ENCODE peak calls at places on chromosomes 2 and 18, in six cellular contexts. J is fibroblast of pulmonary artery; I is BJ; V is PC-3; W is fibroblast of lung; Z is CD8-positive, alpha-beta T cell. T is an unnamed sample.

GRCh38 chr18:46069524-46069923 is 2.5 kb downstream of the PSTPIP2 start:
- DNase-seq in J (no peak), I (no peak), V (peak), W (peak), Z (no peak), T (no peak)

GRCh38 chr2:64325852-64326577 is 127.9 kb upstream of the LGALSL start:
- DNase-seq in J (no peak), I (no peak), V (no peak), W (no peak), Z (peak), T (no peak)

GRCh38 chr18:13291745-13292447 is 73.3 kb downstream of the LDLRAD4 start:
- DNase-seq in J (no peak), I (no peak), V (no peak), W (no peak), Z (no peak), T (no peak)

GRCh38 chr2:45043171-45043570 is 33.9 kb upstream of the SIX2 start:
- DNase-seq in J (no peak), I (no peak), V (no peak), W (no peak), Z (no peak), T (no peak)

GRCh38 chr2:208020253-208020652 is 5.1 kb downstream of the PLEKHM3 start:
- DNase-seq in J (no peak), I (no peak), V (no peak), W (no peak), Z (no peak), T (no peak)

GRCh38 chr2:138956116-138956515 is 175.9 kb upstream of the NXPH2 start:
- DNase-seq in J (no peak), I (no peak), V (peak), W (peak), Z (no peak), T (no peak)

GRCh38 chr18:58135170-58135569 is 91.1 kb downstream of the NEDD4L start:
- DNase-seq in J (peak), I (peak), V (peak), W (peak), Z (no peak), T (peak)

GRCh38 chr2:63975437-63976124 is 43.6 kb downstream of the VPS54 start:
- DNase-seq in J (no peak), I (no peak), V (no peak), W (no peak), Z (no peak), T (no peak)

GRCh38 chr18:46856975-46857374 is 60.3 kb downstream of the PIAS2 start:
- DNase-seq in J (peak), I (no peak), V (no peak), W (peak), Z (no peak), T (peak)

GRCh38 chr18:13568443-13569392 is 157.6 kb downstream of the FAM210A start:
- DNase-seq in J (no peak), I (no peak), V (no peak), W (no peak), Z (no peak), T (no peak)

GRCh38 chr2:204611764-204612163 is 66.5 kb downstream of the PARD3B start:
- DNase-seq in J (no peak), I (no peak), V (no peak), W (no peak), Z (no peak), T (no peak)

GRCh38 chr2:62042944-62043343 is 137.5 kb downstream of the COMMD1 start:
- DNase-seq in J (peak), I (no peak), V (peak), W (peak), Z (no peak), T (no peak)

GRCh38 chr2:108215794-108216211 is 24.0 kb upstream of the SULT1C3 start:
- DNase-seq in J (peak), I (no peak), V (peak), W (peak), Z (no peak), T (peak)

GRCh38 chr2:29123584-29124349 is 8.6 kb downstream of the CLIP4 start:
- DNase-seq in J (peak), I (peak), V (peak), W (peak), Z (no peak), T (peak)

GRCh38 chr18:470661-471501 is 29.6 kb downstream of the COLEC12 start:
- DNase-seq in J (peak), I (peak), V (peak), W (peak), Z (no peak), T (peak)

GRCh38 chr2:102186676-102187190 is at the start of gene IL1RL2:
- DNase-seq in J (peak), I (no peak), V (no peak), W (peak), Z (no peak), T (no peak)

GRCh38 chr2:96145028-96145939 is at the start of gene DUSP2:
- DNase-seq in J (peak), I (no peak), V (peak), W (peak), Z (peak), T (peak)

GRCh38 chr2:96148410-96149217 is 3.4 kb upstream of the DUSP2 start:
- DNase-seq in J (peak), I (peak), V (peak), W (peak), Z (peak), T (peak)

GRCh38 chr2:96147593-96148201 is 2.5 kb upstream of the DUSP2 start:
- DNase-seq in J (no peak), I (no peak), V (no peak), W (no peak), Z (no peak), T (no peak)

GRCh38 chr2:96146151-96146880 is 1.1 kb upstream of the DUSP2 start:
- DNase-seq in J (peak), I (no peak), V (no peak), W (peak), Z (peak), T (no peak)

DNA sequence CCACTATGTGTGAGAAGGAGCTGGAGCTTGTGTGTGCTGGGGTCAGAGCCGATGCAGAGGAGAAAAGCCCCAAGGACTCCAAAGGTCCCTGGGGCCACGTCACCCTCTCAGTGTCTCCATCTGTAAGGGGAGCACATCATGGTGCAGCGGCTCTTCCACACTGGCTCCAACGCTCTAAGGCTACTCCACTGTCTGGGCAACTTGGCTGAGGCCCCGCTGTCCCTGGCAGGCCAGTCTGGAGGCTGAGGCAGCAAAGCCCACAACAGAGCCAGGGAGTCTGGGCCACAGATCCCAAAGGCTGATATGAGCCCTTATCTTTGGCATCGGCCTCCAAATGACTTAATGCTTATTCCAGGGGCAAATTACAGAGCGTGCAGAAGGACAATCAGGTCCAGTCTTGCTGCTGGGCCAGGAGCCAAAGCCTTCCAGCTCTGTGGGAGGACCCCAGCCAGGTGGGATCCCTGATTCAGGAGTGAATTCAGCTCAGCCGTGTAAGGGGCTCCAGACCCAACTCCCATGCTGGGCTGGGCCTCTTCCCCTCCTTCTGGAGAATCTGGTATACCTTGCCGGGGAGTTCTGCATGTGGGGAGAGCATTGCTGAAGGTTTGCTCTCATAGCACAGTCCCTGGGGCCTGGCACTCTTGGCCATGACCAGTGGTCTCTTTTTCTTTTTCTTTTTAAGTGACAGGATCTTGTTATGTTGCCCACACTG is 1.8 kb upstream of the DUSP2 start:
- DNase-seq in J (no peak), I (no peak), V (no peak), W (peak), Z (no peak), T (no peak)
- H3K4me3 ChIP-seq in J (no peak), I (no peak), V (no peak), W (no peak), Z (peak), T (no peak)

DNA sequence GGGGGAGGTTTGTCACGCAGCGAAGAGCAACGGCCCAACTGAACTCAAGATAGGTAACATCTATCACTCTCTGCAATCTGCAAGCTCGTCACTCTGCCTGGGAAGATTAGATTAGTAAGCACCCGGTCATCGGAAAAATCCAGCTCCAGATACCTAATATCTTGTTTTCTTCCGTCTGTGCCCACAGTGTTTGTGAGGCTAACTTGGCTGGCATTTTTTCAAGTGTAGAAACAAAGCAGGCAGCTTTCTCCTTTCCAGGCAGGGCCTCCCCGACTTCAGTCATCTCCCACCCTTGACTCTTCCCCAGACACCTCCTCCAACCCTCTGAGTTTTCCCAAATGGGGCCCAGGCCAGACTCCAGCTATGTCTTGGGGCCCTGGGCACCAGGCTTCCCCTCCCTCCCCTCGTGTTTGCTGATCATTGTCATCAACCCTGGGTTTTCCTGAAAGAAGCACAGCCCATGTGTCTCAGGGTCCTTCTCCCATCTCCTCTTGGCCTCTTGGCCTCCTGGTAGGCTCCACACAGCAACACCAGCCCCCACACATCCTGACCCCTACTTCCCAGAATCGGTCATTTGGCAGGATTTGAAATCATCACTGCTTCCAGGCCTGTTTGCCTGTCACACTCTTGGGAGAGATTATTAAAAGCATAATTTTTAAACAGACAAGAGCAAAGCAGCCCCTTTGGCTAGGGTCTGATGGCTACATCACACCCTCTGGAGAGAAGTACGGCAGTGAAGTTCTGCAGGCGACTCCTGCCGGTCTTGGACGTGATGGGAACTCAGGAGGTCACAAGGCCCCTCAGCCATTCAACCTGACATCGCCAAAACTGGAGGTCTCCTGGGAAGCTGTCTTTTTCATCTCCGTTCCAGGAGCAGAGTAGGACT is 144.9 kb upstream of the ID2 start:
- DNase-seq in J (peak), I (no peak), V (peak), W (peak), Z (no peak), T (no peak)
- TF ChIP-seq CTCF in J (no peak), I (no peak), V (no peak), W (no peak), Z (no peak), T (no peak)

DNA sequence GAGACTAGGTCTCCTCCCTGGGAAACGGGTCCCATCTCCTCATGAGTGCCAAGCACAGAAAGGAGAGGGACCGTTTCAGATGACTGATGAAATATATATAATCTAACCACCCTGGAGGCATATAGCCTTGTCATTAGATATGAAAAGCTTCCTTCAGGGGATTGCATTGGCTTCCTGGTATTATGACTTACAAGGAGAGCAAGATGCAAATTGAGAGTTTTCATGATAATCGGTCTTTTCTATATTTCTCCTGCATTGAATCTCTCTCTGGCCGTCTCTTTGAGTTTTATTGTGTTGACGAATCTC is 554.8 kb downstream of the CMPK2 start:
- DNase-seq in J (no peak), I (no peak), V (no peak), W (no peak), Z (no peak), T (no peak)
- H3K4me3 ChIP-seq in J (no peak), I (no peak), V (no peak), W (no peak), Z (no peak), T (no peak)

DNA sequence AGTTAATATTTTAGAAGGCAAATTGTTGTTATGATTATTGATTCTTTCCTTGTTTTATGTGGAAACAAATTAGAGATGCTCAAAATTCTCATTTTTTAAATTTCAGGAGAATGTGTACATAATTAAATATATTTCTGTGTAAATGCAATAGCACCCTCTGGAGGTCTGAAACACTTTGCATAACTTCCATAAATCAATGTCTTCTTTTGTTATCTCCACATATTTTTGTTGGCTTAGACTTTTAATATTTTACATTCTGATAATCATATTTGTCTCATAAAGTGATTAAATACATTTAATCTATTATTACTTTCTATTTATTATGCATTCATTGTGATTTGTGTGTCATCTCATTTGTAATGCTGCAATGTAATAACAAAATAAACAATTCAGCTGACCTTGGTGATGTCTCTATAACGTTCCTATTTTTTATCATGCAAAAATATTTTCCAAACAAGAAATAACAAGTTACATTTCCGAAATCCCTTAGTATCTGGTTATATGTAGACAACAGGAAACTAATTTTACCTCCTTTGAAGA is 201.8 kb upstream of the GALNT5 start:
- DNase-seq in J (peak), I (no peak), V (peak), W (peak), Z (no peak), T (peak)
- TF ChIP-seq CTCF in J (peak), I (peak), V (peak), W (peak), Z (no peak), T (peak)

GRCh38 chr18:23743733-23744333 is 54.6 kb downstream of the LAMA3 start:
- DNase-seq in J (no peak), I (no peak), V (no peak), W (no peak), Z (no peak), T (no peak)

GRCh38 chr18:23738151-23738550 is 48.9 kb downstream of the LAMA3 start:
- DNase-seq in J (no peak), I (no peak), V (no peak), W (no peak), Z (no peak), T (no peak)

GRCh38 chr18:23738575-23738974 is 49.3 kb downstream of the LAMA3 start:
- DNase-seq in J (no peak), I (no peak), V (no peak), W (no peak), Z (no peak), T (no peak)

GRCh38 chr18:23737578-23737977 is 48.3 kb downstream of the LAMA3 start:
- DNase-seq in J (no peak), I (no peak), V (no peak), W (no peak), Z (no peak), T (no peak)

DNA sequence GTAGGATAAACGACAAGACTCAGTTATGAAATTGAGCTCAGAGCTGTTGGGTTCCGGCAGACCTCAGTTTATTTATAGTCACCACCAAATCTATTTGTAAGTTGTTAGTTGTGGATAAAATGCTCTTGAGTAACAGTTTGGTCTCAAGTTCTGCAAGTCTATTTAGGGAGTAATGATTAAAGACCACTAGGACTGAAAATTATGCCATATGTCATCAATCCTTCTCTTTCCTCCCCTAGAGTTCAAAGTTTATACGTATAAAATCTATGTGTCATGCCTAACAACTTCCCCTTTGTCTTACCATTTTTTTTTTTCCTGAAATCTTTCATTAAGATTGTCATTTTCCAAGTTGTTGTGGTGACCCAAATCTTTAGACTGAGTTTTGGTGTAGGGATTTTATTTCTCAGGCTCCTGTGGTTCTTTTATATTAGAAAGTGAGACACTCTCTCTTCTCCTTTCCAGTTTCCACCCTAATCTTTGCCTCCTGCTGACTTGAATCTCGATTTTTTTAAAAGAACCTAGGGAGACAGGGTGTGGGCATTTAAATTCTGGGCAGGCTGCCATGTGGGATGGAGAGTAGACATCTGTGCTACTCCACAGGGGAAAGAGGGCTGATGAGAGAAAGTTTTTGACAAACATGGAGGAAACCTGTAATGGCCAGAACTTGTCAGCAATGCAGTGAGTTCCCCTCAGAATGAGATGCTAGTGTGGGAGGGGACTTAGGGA is 51.0 kb downstream of the LAMA3 start:
- DNase-seq in J (peak), I (no peak), V (peak), W (peak), Z (no peak), T (peak)
- H3K4me3 ChIP-seq in J (no peak), I (no peak), V (no peak), W (no peak), Z (no peak), T (no peak)

GRCh38 chr18:63604791-63605567 is 17.8 kb downstream of the SERPINB13 start:
- DNase-seq in J (no peak), I (peak), V (peak), W (peak), Z (no peak), T (no peak)

GRCh38 chr18:63603772-63604171 is 16.6 kb downstream of the SERPINB13 start:
- DNase-seq in J (no peak), I (no peak), V (peak), W (peak), Z (no peak), T (peak)

DNA sequence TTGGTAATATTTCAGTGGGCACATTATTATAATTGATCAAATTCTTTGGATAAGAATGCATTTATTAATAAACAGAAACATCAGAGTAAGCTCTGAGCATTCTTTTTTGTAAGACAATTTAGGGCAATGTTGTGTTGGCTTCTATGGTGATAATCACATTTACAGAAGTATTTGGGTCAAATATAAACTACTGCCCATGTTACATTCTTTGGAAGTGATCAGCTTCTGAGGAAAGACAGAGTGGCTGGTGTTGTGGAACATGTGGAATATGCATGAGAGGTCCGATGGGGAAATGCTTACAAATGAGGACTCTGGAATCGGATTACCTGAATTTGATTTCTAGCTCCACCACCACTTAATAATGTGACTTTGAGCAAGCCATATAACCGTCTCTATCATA is 19.4 kb downstream of the SERPINB13 start:
- DNase-seq in J (no peak), I (peak), V (no peak), W (no peak), Z (no peak), T (no peak)
- TF ChIP-seq CTCF in J (no peak), I (no peak), V (no peak), W (no peak), Z (no peak), T (no peak)

GRCh38 chr2:30303094-30303493 is 71.8 kb downstream of the LBH start:
- DNase-seq in J (no peak), I (no peak), V (no peak), W (no peak), Z (no peak), T (no peak)

GRCh38 chr2:30298302-30298701 is 67.0 kb downstream of the LBH start:
- DNase-seq in J (no peak), I (no peak), V (no peak), W (no peak), Z (no peak), T (no peak)

GRCh38 chr2:30300456-30301221 is 69.3 kb downstream of the LBH start:
- DNase-seq in J (peak), I (peak), V (no peak), W (peak), Z (no peak), T (peak)

GRCh38 chr2:30301551-30301950 is 70.2 kb downstream of the LBH start:
- DNase-seq in J (no peak), I (no peak), V (peak), W (peak), Z (no peak), T (peak)

DNA sequence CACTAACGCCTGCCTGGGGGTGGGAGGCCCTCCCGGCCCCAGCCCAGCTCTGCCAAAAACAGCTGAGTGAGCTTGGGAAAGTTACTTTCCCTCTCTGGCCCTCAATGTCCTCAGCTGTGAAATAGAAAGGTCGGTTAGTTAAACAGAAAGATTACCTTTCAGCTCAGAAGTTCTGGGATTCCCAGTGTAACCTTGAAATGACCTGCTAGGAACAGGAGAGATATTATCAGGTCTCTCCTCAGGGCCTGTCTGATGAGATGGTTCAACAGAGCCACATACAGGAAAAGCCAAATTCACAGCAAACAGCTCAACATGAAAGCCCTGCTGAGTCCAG is 68.8 kb downstream of the LBH start:
- DNase-seq in J (no peak), I (no peak), V (no peak), W (no peak), Z (no peak), T (no peak)
- H3K4me3 ChIP-seq in J (no peak), I (no peak), V (no peak), W (peak), Z (no peak), T (no peak)

T was measured in fibroblast of villous mesenchyme.